ENCODE peak calls at places on chromosomes 6 and 20, in eight cellular contexts. One of them, this sample, is unnamed.

GRCh38 chr6:17419189-17419575 is 25.8 kb downstream of the CAP2 start:
- DNase-seq in left lung: no peak
- DNase-seq in uterus: no peak
- DNase-seq in OCI-LY7: no peak
- DNase-seq in small intestine: no peak
- DNase-seq in neural progenitor cell: no peak
- DNase-seq in transverse colon: no peak
- DNase-seq in fibroblast of lung: peak; percentile 36
- DNase-seq in this sample: no peak

GRCh38 chr6:21263531-21264287 is 329.8 kb upstream of the SOX4 start:
- DNase-seq in left lung: no peak
- DNase-seq in uterus: no peak
- DNase-seq in OCI-LY7: no peak
- DNase-seq in small intestine: no peak
- DNase-seq in neural progenitor cell: no peak
- DNase-seq in transverse colon: no peak
- DNase-seq in fibroblast of lung: peak; percentile 84
- DNase-seq in this sample: no peak

GRCh38 chr6:151160869-151161268 is 78.9 kb upstream of the AKAP12 start:
- DNase-seq in left lung: peak; percentile 57
- DNase-seq in uterus: no peak
- DNase-seq in OCI-LY7: no peak
- DNase-seq in small intestine: peak; percentile 19
- DNase-seq in neural progenitor cell: no peak
- DNase-seq in transverse colon: no peak
- DNase-seq in fibroblast of lung: no peak
- DNase-seq in this sample: no peak

GRCh38 chr20:20743511-20744169 is 31.2 kb upstream of the RALGAPA2 start:
- DNase-seq in left lung: peak; percentile 54
- DNase-seq in uterus: peak; percentile 65
- DNase-seq in OCI-LY7: no peak
- DNase-seq in small intestine: peak; percentile 31
- DNase-seq in neural progenitor cell: peak; percentile 83
- DNase-seq in transverse colon: peak; percentile 33
- DNase-seq in fibroblast of lung: peak; percentile 5
- DNase-seq in this sample: no peak

GRCh38 chr20:2519115-2519815 is 10.6 kb upstream of the ZNF343 start:
- DNase-seq in left lung: no peak
- DNase-seq in uterus: no peak
- DNase-seq in OCI-LY7: no peak
- DNase-seq in small intestine: peak; percentile 29
- DNase-seq in neural progenitor cell: no peak
- DNase-seq in transverse colon: no peak
- DNase-seq in fibroblast of lung: no peak
- DNase-seq in this sample: no peak

GRCh38 chr6:3523288-3523670 is 66.4 kb upstream of the SLC22A23 start:
- DNase-seq in left lung: no peak
- DNase-seq in uterus: no peak
- DNase-seq in OCI-LY7: no peak
- DNase-seq in small intestine: peak; percentile 91
- DNase-seq in neural progenitor cell: no peak
- DNase-seq in transverse colon: peak; percentile 45
- DNase-seq in fibroblast of lung: no peak
- DNase-seq in this sample: no peak

GRCh38 chr6:157813191-157813590 is 9.9 kb upstream of the SNX9 start:
- DNase-seq in left lung: peak; percentile 48
- DNase-seq in uterus: peak; percentile 62
- DNase-seq in OCI-LY7: no peak
- DNase-seq in small intestine: no peak
- DNase-seq in neural progenitor cell: no peak
- DNase-seq in transverse colon: no peak
- DNase-seq in fibroblast of lung: peak; percentile 53
- DNase-seq in this sample: no peak

GRCh38 chr6:140441256-140441655 is 1066.8 kb upstream of the CITED2 start:
- DNase-seq in left lung: peak; percentile 44
- DNase-seq in uterus: no peak
- DNase-seq in OCI-LY7: no peak
- DNase-seq in small intestine: peak; percentile 45
- DNase-seq in neural progenitor cell: peak; percentile 74
- DNase-seq in transverse colon: peak; percentile 41
- DNase-seq in fibroblast of lung: peak; percentile 63
- DNase-seq in this sample: no peak

GRCh38 chr20:24708411-24709295 is 239.2 kb downstream of the SYNDIG1 start:
- DNase-seq in left lung: no peak
- DNase-seq in uterus: no peak
- DNase-seq in OCI-LY7: no peak
- DNase-seq in small intestine: no peak
- DNase-seq in neural progenitor cell: peak; percentile 23
- DNase-seq in transverse colon: no peak
- DNase-seq in fibroblast of lung: no peak
- DNase-seq in this sample: no peak

GRCh38 chr6:156731436-156731835 is 45.7 kb upstream of the ARID1B start:
- DNase-seq in left lung: no peak
- DNase-seq in uterus: no peak
- DNase-seq in OCI-LY7: no peak
- DNase-seq in small intestine: no peak
- DNase-seq in neural progenitor cell: peak; percentile 63
- DNase-seq in transverse colon: no peak
- DNase-seq in fibroblast of lung: peak; percentile 16
- DNase-seq in this sample: no peak

GRCh38 chr6:137107767-137108105 is 63.0 kb upstream of the IL20RA start:
- DNase-seq in left lung: no peak
- DNase-seq in uterus: no peak
- DNase-seq in OCI-LY7: no peak
- DNase-seq in small intestine: no peak
- DNase-seq in neural progenitor cell: no peak
- DNase-seq in transverse colon: no peak
- DNase-seq in fibroblast of lung: no peak
- DNase-seq in this sample: no peak

GRCh38 chr6:81937296-81937937 is 184.9 kb upstream of the TENT5A start:
- DNase-seq in left lung: no peak
- DNase-seq in uterus: no peak
- DNase-seq in OCI-LY7: no peak
- DNase-seq in small intestine: peak; percentile 27
- DNase-seq in neural progenitor cell: no peak
- DNase-seq in transverse colon: no peak
- DNase-seq in fibroblast of lung: peak; percentile 69
- DNase-seq in this sample: no peak

GRCh38 chr20:24775966-24776365 is 173.1 kb upstream of the CST7 start:
- DNase-seq in left lung: no peak
- DNase-seq in uterus: no peak
- DNase-seq in OCI-LY7: no peak
- DNase-seq in small intestine: no peak
- DNase-seq in neural progenitor cell: no peak
- DNase-seq in transverse colon: no peak
- DNase-seq in fibroblast of lung: no peak
- DNase-seq in this sample: no peak

GRCh38 chr20:17808357-17808756 is 108.6 kb downstream of the BANF2 start:
- DNase-seq in left lung: peak; percentile 56
- DNase-seq in uterus: peak; percentile 66
- DNase-seq in OCI-LY7: no peak
- DNase-seq in small intestine: no peak
- DNase-seq in neural progenitor cell: no peak
- DNase-seq in transverse colon: no peak
- DNase-seq in fibroblast of lung: peak; percentile 25
- DNase-seq in this sample: no peak

GRCh38 chr6:146785001-146785585 is 186.3 kb downstream of the ADGB start:
- DNase-seq in left lung: no peak
- DNase-seq in uterus: no peak
- DNase-seq in OCI-LY7: peak; percentile 58
- DNase-seq in small intestine: peak; percentile 25
- DNase-seq in neural progenitor cell: peak; percentile 78
- DNase-seq in transverse colon: no peak
- DNase-seq in fibroblast of lung: peak; percentile 16
- DNase-seq in this sample: no peak

GRCh38 chr6:53461041-53461656 is 83.8 kb downstream of the GCLC start:
- DNase-seq in left lung: no peak
- DNase-seq in uterus: no peak
- DNase-seq in OCI-LY7: no peak
- DNase-seq in small intestine: no peak
- DNase-seq in neural progenitor cell: no peak
- DNase-seq in transverse colon: no peak
- DNase-seq in fibroblast of lung: no peak
- DNase-seq in this sample: no peak

GRCh38 chr6:53464942-53465460 is 79.9 kb downstream of the GCLC start:
- DNase-seq in left lung: peak; percentile 84
- DNase-seq in uterus: peak; percentile 83
- DNase-seq in OCI-LY7: no peak
- DNase-seq in small intestine: no peak
- DNase-seq in neural progenitor cell: no peak
- DNase-seq in transverse colon: peak; percentile 13
- DNase-seq in fibroblast of lung: no peak
- DNase-seq in this sample: no peak

GRCh38 chr6:53458097-53458866 is 86.6 kb downstream of the GCLC start:
- DNase-seq in left lung: no peak
- DNase-seq in uterus: no peak
- DNase-seq in OCI-LY7: no peak
- DNase-seq in small intestine: no peak
- DNase-seq in neural progenitor cell: no peak
- DNase-seq in transverse colon: no peak
- DNase-seq in fibroblast of lung: no peak
- DNase-seq in this sample: no peak

GRCh38 chr6:53464483-53464882 is 80.4 kb downstream of the GCLC start:
- DNase-seq in left lung: no peak
- DNase-seq in uterus: no peak
- DNase-seq in OCI-LY7: no peak
- DNase-seq in small intestine: no peak
- DNase-seq in neural progenitor cell: no peak
- DNase-seq in transverse colon: no peak
- DNase-seq in fibroblast of lung: no peak
- DNase-seq in this sample: no peak

DNA sequence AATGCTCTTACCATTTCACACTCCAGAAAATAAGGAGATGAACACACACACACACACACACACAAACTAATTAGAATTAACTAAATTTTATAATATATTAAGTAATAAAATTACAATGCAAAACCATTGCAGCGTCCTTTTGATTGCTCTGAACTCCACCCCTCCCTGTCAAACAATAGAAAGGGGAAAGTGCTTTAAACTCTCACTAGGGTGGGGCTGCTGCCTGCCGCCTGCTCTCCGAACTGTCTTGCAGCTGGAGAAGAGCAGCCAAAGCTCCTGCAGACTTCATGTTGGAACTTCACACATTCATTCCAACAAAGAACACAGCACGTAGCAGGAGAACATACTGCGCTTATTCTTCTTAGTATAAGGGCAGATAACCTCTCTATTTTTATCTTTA is 83.2 kb downstream of the GCLC start:
- DNase-seq in left lung: no peak
- DNase-seq in uterus: no peak
- DNase-seq in OCI-LY7: no peak
- DNase-seq in small intestine: peak; percentile 17
- DNase-seq in neural progenitor cell: peak; percentile 20
- DNase-seq in transverse colon: peak; percentile 11
- DNase-seq in fibroblast of lung: no peak
- DNase-seq in this sample: no peak
- H3K4me3 ChIP-seq in left lung: no peak overlapping the region
- H3K4me3 ChIP-seq in uterus: no peak overlapping the region
- H3K4me3 ChIP-seq in OCI-LY7: no peak overlapping the region
- H3K4me3 ChIP-seq in small intestine: no peak overlapping the region
- H3K4me3 ChIP-seq in neural progenitor cell: no peak overlapping the region
- H3K4me3 ChIP-seq in transverse colon: no peak overlapping the region
- H3K4me3 ChIP-seq in fibroblast of lung: no peak overlapping the region
- H3K4me3 ChIP-seq in this sample: no peak overlapping the region

DNA sequence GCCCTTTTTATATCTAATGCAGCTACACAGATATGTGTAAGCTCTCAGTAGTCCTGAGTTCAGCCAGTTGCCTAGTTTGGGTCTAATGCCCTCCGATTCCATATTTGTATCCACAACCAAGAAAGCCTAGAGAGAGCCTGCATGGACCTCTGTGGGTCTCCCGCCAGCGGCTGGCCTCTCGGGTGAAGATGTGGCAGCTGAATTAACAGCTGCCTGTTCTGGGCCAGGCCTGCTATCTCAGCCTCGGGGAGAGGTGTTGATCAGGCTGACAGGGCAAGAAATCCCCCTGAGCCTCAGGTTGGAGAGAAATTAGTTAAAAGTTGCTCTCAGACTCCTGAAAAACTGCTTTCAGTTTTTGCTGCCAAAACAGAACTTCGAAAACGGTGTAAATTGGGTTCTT is 19.8 kb downstream of the PTK7 start:
- DNase-seq in left lung: no peak
- DNase-seq in uterus: no peak
- DNase-seq in OCI-LY7: no peak
- DNase-seq in small intestine: no peak
- DNase-seq in neural progenitor cell: no peak
- DNase-seq in transverse colon: no peak
- DNase-seq in fibroblast of lung: no peak
- DNase-seq in this sample: no peak
- H3K27ac ChIP-seq in left lung: peak overlapping the region; percentile 67
- H3K27ac ChIP-seq in uterus: peak overlapping the region; percentile 77
- H3K27ac ChIP-seq in OCI-LY7: peak overlapping the region; percentile 41
- H3K27ac ChIP-seq in small intestine: no peak overlapping the region
- H3K27ac ChIP-seq in neural progenitor cell: peak overlapping the region; percentile 82
- H3K27ac ChIP-seq in transverse colon: no peak overlapping the region
- H3K27ac ChIP-seq in fibroblast of lung: peak overlapping the region; percentile 40
- H3K27ac ChIP-seq in this sample: peak overlapping the region; percentile 86

GRCh38 chr6:62285612-62286469 is at the start of gene KHDRBS2:
- DNase-seq in left lung: peak; percentile 91
- DNase-seq in uterus: peak; percentile 60
- DNase-seq in OCI-LY7: peak; percentile 91
- DNase-seq in small intestine: no peak
- DNase-seq in neural progenitor cell: peak; percentile 97
- DNase-seq in transverse colon: peak; percentile 83
- DNase-seq in fibroblast of lung: no peak
- DNase-seq in this sample: peak; percentile 59

GRCh38 chr6:62284725-62285124 is 1.3 kb downstream of the KHDRBS2 start:
- DNase-seq in left lung: no peak
- DNase-seq in uterus: no peak
- DNase-seq in OCI-LY7: no peak
- DNase-seq in small intestine: no peak
- DNase-seq in neural progenitor cell: no peak
- DNase-seq in transverse colon: no peak
- DNase-seq in fibroblast of lung: no peak
- DNase-seq in this sample: no peak

GRCh38 chr6:62286470-62286843 is 432 bp upstream of the KHDRBS2 start:
- DNase-seq in left lung: no peak
- DNase-seq in uterus: no peak
- DNase-seq in OCI-LY7: no peak
- DNase-seq in small intestine: no peak
- DNase-seq in neural progenitor cell: no peak
- DNase-seq in transverse colon: no peak
- DNase-seq in fibroblast of lung: no peak
- DNase-seq in this sample: no peak

GRCh38 chr6:62283359-62283758 is 2.7 kb downstream of the KHDRBS2 start:
- DNase-seq in left lung: no peak
- DNase-seq in uterus: no peak
- DNase-seq in OCI-LY7: no peak
- DNase-seq in small intestine: no peak
- DNase-seq in neural progenitor cell: no peak
- DNase-seq in transverse colon: no peak
- DNase-seq in fibroblast of lung: no peak
- DNase-seq in this sample: no peak

GRCh38 chr6:62283828-62284411 is 2.1 kb downstream of the KHDRBS2 start:
- DNase-seq in left lung: no peak
- DNase-seq in uterus: no peak
- DNase-seq in OCI-LY7: peak; percentile 55
- DNase-seq in small intestine: no peak
- DNase-seq in neural progenitor cell: peak; percentile 50
- DNase-seq in transverse colon: no peak
- DNase-seq in fibroblast of lung: peak; percentile 0
- DNase-seq in this sample: no peak
- H3K4me3 ChIP-seq in left lung: peak overlapping the region; percentile 53
- H3K4me3 ChIP-seq in uterus: no peak overlapping the region
- H3K4me3 ChIP-seq in OCI-LY7: no peak overlapping the region
- H3K4me3 ChIP-seq in small intestine: no peak overlapping the region
- H3K4me3 ChIP-seq in neural progenitor cell: peak overlapping the region; percentile 61
- H3K4me3 ChIP-seq in transverse colon: no peak overlapping the region
- H3K4me3 ChIP-seq in fibroblast of lung: no peak overlapping the region
- H3K4me3 ChIP-seq in this sample: no peak overlapping the region

GRCh38 chr6:41561386-41561785 is 15.2 kb downstream of the FOXP4 start:
- DNase-seq in left lung: no peak
- DNase-seq in uterus: no peak
- DNase-seq in OCI-LY7: peak; percentile 33
- DNase-seq in small intestine: no peak
- DNase-seq in neural progenitor cell: no peak
- DNase-seq in transverse colon: no peak
- DNase-seq in fibroblast of lung: no peak
- DNase-seq in this sample: no peak
- H3K27ac ChIP-seq in left lung: no peak overlapping the region
- H3K27ac ChIP-seq in uterus: peak overlapping the region; percentile 76
- H3K27ac ChIP-seq in OCI-LY7: peak overlapping the region; percentile 17
- H3K27ac ChIP-seq in small intestine: peak overlapping the region; percentile 53
- H3K27ac ChIP-seq in neural progenitor cell: no peak overlapping the region
- H3K27ac ChIP-seq in transverse colon: no peak overlapping the region
- H3K27ac ChIP-seq in fibroblast of lung: no peak overlapping the region
- H3K27ac ChIP-seq in this sample: no peak overlapping the region